ENCODE peak calls at places on chromosomes 16 and 17, in four cellular contexts. K is RKO, L is Calu3, F is heart right ventricle. E is an unnamed sample.

GRCh38 chr16:88651276-88651988 is 579 bp upstream of the CYBA start:
- DNase-seq in L (peak), K (no peak), F (peak), E (no peak)

GRCh38 chr16:61344791-61345190 is 691.4 kb downstream of the CDH8 start:
- DNase-seq in F (no peak), L (no peak), K (no peak), E (no peak)

GRCh38 chr16:73743665-73744496 is 552.7 kb upstream of the PSMD7 start:
- DNase-seq in L (no peak), K (no peak), F (no peak), E (no peak)

GRCh38 chr16:68267612-68268405 is 3.5 kb downstream of the SLC7A6 start:
- DNase-seq in F (no peak), K (no peak), L (no peak), E (no peak)

GRCh38 chr16:53817117-53817516 is 113.2 kb downstream of the FTO start:
- DNase-seq in F (no peak), L (no peak), K (peak), E (peak)

GRCh38 chr16:27978876-27979275 is 84.6 kb downstream of the GSG1L start:
- DNase-seq in K (no peak), F (no peak), L (no peak), E (no peak)

GRCh38 chr16:14346278-14347142 is 275.4 kb downstream of the MRTFB start:
- DNase-seq in K (no peak), L (no peak), F (no peak), E (no peak)

GRCh38 chr17:48954300-48954755 is 9.7 kb upstream of the SNF8 start:
- DNase-seq in K (peak), L (peak), F (no peak), E (no peak)

GRCh38 chr16:57815987-57816745 is 13.9 kb upstream of the KIFC3 start:
- DNase-seq in F (peak), L (peak), K (peak), E (peak)

GRCh38 chr16:9516444-9516843 is 425.0 kb downstream of the HAPSTR1 start:
- DNase-seq in F (no peak), K (no peak), L (no peak), E (no peak)

GRCh38 chr16:29256501-29256981 is 150.0 kb downstream of the NPIPB11 start:
- DNase-seq in L (no peak), K (no peak), F (no peak), E (no peak)

GRCh38 chr17:74020522-74020921 is 183.0 kb upstream of the RPL38 start:
- DNase-seq in L (no peak), K (no peak), F (no peak), E (no peak)

GRCh38 chr17:27976331-27976730 is 66.1 kb upstream of the NLK start:
- DNase-seq in L (no peak), K (no peak), F (no peak), E (no peak)

GRCh38 chr16:1147027-1147426 is 5.9 kb upstream of the CACNA1H start:
- DNase-seq in F (no peak), K (no peak), L (no peak), E (no peak)

GRCh38 chr17:73644145-73645049 is at the start of gene SDK2:
- DNase-seq in L (peak), F (no peak), K (no peak), E (no peak)